ENCODE peak calls at places on chromosomes 5 and 9, in four cellular contexts. H is MM.1S, B is astrocyte of the spinal cord, I is prostate gland. C is an unnamed sample.

GRCh38 chr5:159581502-159582249 is 251.4 kb upstream of the IL12B start:
- DNase-seq in H (no peak), I (peak), B (peak), C (no peak)

GRCh38 chr5:178441486-178442270 is 148.5 kb downstream of the COL23A1 start:
- DNase-seq in B (no peak), H (no peak), I (no peak), C (peak)

GRCh38 chr9:128540630-128541355 is 11.6 kb upstream of the SPTAN1 start:
- DNase-seq in I (no peak), H (no peak), B (no peak), C (no peak)

GRCh38 chr5:16489322-16489791 is 23.8 kb upstream of the ZNF622 start:
- DNase-seq in I (no peak), B (peak), H (peak), C (no peak)

GRCh38 chr9:27086818-27087680 is 22.0 kb upstream of the TEK start:
- DNase-seq in H (no peak), B (peak), I (no peak), C (no peak)

GRCh38 chr5:119343766-119344165 is 12.1 kb upstream of the TNFAIP8 start:
- DNase-seq in B (peak), H (no peak), I (no peak), C (peak)

GRCh38 chr5:180598316-180598701 is 7.0 kb upstream of the SCGB3A1 start:
- DNase-seq in B (no peak), I (no peak), H (no peak), C (no peak)

GRCh38 chr5:172797800-172798199 is 26.8 kb upstream of the DUSP1 start:
- DNase-seq in B (no peak), I (no peak), H (no peak), C (no peak)

GRCh38 chr9:109923371-109923770 is 143.4 kb downstream of the PALM2AKAP2 start:
- DNase-seq in H (no peak), B (no peak), I (peak), C (no peak)